ENCODE peak calls at places on chromosomes 12 and 14, in nine cellular contexts. W is right lobe of liver, B is heart right ventricle, P is endothelial cell of umbilical vein, Y is Panc1, H is hepatocyte, X is cardiac muscle cell, E is dorsolateral prefrontal cortex, D is HFF-Myc. F is an unnamed sample.

GRCh38 chr12:119828300-119828699 is 48.8 kb downstream of the CIT start:
- DNase-seq in W (no peak), B (no peak), P (no peak), Y (no peak), H (no peak), X (no peak), E (no peak), D (no peak), F (no peak)

GRCh38 chr14:75675265-75675960 is 14.4 kb downstream of the TTLL5 start:
- DNase-seq in W (no peak), B (no peak), P (no peak), Y (no peak), H (no peak), X (peak; percentile 50), E (no peak), D (no peak), F (peak; percentile 22)

GRCh38 chr14:105486333-105486973 is at the start of gene CRIP1:
- DNase-seq in W (no peak), B (peak; percentile 26), P (no peak), Y (no peak), H (no peak), X (no peak), E (no peak), D (no peak), F (no peak)

GRCh38 chr14:78448483-78449094 is 278.4 kb downstream of the NRXN3 start:
- DNase-seq in W (peak; percentile 52), B (peak; percentile 36), P (peak; percentile 47), Y (peak; percentile 22), H (peak; percentile 59), X (peak; percentile 52), E (peak; percentile 66), D (peak; percentile 6), F (no peak)

GRCh38 chr14:105331575-105332351 is 17.2 kb downstream of the PACS2 start:
- DNase-seq in W (no peak), B (no peak), P (no peak), Y (no peak), H (no peak), X (no peak), E (no peak), D (no peak), F (no peak)

GRCh38 chr12:106138279-106138645 is 492 bp downstream of the NUAK1 start:
- DNase-seq in W (no peak), B (no peak), P (no peak), Y (no peak), H (peak; percentile 24), X (peak; percentile 57), E (no peak), D (no peak), F (no peak)

GRCh38 chr12:101243074-101243473 is 33.0 kb upstream of the SLC5A8 start:
- DNase-seq in W (no peak), B (no peak), P (no peak), Y (no peak), H (no peak), X (peak; percentile 9), E (no peak), D (no peak), F (no peak)

GRCh38 chr12:51536159-51536558 is 54.9 kb upstream of the SCN8A start:
- DNase-seq in W (no peak), B (no peak), P (no peak), Y (no peak), H (no peak), X (no peak), E (no peak), D (no peak), F (no peak)

GRCh38 chr14:92801917-92802316 is 7.8 kb downstream of the GOLGA5 start:
- DNase-seq in W (no peak), B (no peak), P (no peak), Y (no peak), H (no peak), X (no peak), E (no peak), D (no peak), F (no peak)

GRCh38 chr14:92797935-92798653 is 4.0 kb downstream of the GOLGA5 start:
- DNase-seq in W (no peak), B (no peak), P (no peak), Y (no peak), H (no peak), X (no peak), E (no peak), D (no peak), F (no peak)

GRCh38 chr14:92800525-92800924 is 6.4 kb downstream of the GOLGA5 start:
- DNase-seq in W (no peak), B (no peak), P (no peak), Y (no peak), H (no peak), X (no peak), E (no peak), D (no peak), F (no peak)

GRCh38 chr14:92798811-92799210 is 4.7 kb downstream of the GOLGA5 start:
- DNase-seq in W (no peak), B (no peak), P (no peak), Y (no peak), H (no peak), X (no peak), E (no peak), D (no peak), F (no peak)

DNA sequence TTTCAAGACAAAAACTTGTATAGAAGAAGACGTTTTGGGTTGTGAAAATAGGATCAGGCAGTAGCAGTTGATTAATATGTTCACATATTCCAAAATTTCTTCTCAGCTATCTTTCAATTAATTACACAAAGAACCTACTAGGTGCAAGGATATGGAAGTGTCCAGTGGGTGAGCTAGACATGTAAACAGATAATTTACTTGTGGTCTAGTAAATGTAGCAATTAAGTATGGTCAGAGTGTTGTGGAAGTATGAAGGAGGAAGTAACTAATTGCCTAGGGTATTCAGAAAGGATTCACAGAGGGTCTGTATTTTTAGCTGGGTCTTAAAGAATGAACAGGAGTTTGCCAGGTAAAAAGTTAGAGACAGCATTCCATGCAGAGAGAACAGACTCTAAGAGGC is 5.9 kb downstream of the GOLGA5 start:
- DNase-seq in W (no peak), B (no peak), P (no peak), Y (no peak), H (no peak), X (no peak), E (no peak), D (no peak), F (no peak)
- H3K4me3 ChIP-seq in W (no peak overlapping the region), B (no peak overlapping the region), P (no peak overlapping the region), Y (no peak overlapping the region), H (no peak overlapping the region), X (no peak overlapping the region), E (no peak overlapping the region), D (no peak overlapping the region), F (no peak overlapping the region)

DNA sequence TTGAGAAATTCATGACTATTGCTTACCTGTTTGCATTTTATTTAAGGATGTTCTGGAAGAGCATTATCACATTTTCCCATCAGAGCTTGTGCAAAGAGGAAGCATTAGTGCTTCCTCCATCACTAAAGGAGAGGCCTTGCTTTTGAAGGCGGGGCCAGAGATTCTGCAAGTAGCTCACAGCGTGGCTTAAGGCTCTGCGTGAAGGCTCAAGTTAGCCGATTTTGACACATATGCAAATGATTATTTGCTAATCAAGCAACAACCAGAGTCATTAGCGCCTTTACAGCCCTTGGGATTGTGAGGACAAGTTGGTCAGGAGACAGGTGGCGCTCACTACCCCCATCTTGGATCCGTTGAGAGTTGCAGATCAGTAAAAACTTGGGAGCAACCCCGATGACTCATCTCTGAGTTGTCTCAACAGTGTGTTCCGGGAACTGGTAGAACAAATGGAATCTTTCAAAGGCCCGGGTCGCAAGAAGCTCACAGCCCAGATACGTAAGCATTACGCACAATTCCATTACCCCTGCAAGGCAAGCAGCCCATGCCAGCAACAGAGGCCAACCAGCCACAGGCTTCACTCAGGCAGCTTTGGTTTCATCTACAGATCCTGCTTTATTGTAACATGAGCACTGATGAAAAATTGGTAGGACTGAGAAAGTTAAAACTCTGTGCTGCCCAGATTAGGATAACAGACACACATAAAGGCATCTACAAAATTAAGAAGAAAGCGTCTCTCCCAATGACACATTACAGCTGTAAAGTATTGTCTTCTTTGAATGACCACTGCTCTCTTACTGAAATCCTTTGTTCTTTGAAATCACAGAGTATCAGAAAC is 34.9 kb upstream of the SPTSSA start:
- DNase-seq in W (peak; percentile 49), B (peak; percentile 82), P (peak; percentile 64), Y (peak; percentile 85), H (peak; percentile 93), X (no peak), E (peak; percentile 58), D (peak; percentile 95), F (peak; percentile 99)
- TF ChIP-seq CTCF in W (no peak), B (peak; percentile 23), P (no peak), Y (no peak), H (peak; percentile 26), X (peak; percentile 37), E (no peak), D (peak; percentile 37), F (peak; percentile 36)

GRCh38 chr14:90671382-90671781 is 144.8 kb downstream of the TTC7B start:
- DNase-seq in W (no peak), B (no peak), P (peak; percentile 27), Y (no peak), H (no peak), X (no peak), E (no peak), D (no peak), F (no peak)

GRCh38 chr14:90674043-90674670 is 142.1 kb downstream of the TTC7B start:
- DNase-seq in W (no peak), B (no peak), P (no peak), Y (no peak), H (no peak), X (no peak), E (no peak), D (no peak), F (no peak)

GRCh38 chr14:90675399-90675798 is 140.8 kb downstream of the TTC7B start:
- DNase-seq in W (no peak), B (peak; percentile 28), P (no peak), Y (no peak), H (no peak), X (no peak), E (no peak), D (no peak), F (no peak)

GRCh38 chr14:90674716-90675115 is 141.5 kb downstream of the TTC7B start:
- DNase-seq in W (no peak), B (no peak), P (no peak), Y (no peak), H (no peak), X (no peak), E (no peak), D (no peak), F (no peak)

DNA sequence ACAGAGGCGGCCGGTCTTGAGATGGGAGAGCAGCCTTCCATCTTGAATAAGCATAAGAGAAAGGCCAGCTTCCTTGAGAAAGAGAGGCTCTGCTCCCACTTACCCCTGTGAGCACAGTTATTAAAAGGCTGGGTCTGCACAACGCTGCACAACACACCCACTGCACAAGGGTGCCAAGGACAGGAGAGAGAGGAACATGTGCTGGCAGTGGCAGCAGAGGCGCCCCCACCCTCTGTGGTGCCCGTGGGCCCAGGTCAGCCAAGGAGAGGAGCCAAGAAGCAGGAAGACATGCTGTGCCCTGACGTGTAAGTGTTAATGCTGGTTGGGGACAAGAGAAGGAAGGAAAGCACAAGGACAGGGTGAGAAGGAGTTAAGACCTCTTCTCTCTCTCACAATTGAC is 144.4 kb downstream of the TTC7B start:
- DNase-seq in W (no peak), B (no peak), P (no peak), Y (no peak), H (no peak), X (no peak), E (no peak), D (no peak), F (no peak)
- H3K4me3 ChIP-seq in W (no peak overlapping the region), B (no peak overlapping the region), P (no peak overlapping the region), Y (no peak overlapping the region), H (no peak overlapping the region), X (no peak overlapping the region), E (no peak overlapping the region), D (no peak overlapping the region), F (no peak overlapping the region)

DNA sequence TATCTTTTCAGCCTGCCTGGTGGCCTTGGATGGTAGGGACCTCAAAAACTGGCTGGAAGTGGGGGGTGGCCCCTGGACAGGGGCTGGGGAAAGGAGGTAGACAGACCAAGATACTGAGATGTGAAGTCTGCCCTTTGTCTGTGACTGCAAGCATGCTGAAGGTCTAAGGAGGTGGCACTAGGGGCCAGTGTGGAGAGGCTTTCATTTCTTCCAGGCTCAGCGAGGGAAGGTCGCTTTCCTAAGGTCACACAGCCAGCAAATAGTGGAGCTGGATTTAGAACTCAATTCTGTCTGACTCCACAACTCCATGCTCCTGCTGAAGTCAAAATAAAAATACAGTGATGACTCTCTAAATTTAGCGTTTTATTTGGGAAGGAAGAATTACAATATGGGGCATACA is 11.3 kb upstream of the PLBD2 start:
- DNase-seq in W (no peak), B (no peak), P (no peak), Y (no peak), H (no peak), X (no peak), E (no peak), D (no peak), F (no peak)
- TF ChIP-seq CTCF in W (no peak), B (no peak), P (no peak), Y (no peak), H (no peak), X (no peak), E (no peak), D (no peak), F (no peak)

F was measured in astrocyte of the cerebellum.